ENCODE peak calls at places on chromosomes 12 and 14, in four cellular contexts. A, X, O and G are unnamed samples.

GRCh38 chr14:59398841-59399240 is 66.3 kb downstream of the GPR135 start:
- DNase-seq in A (no peak), X (no peak), O (no peak), G (no peak)

GRCh38 chr12:47088021-47088944 is 8.5 kb upstream of the AMIGO2 start:
- DNase-seq in A (no peak), X (no peak), O (no peak), G (no peak)

GRCh38 chr14:29548948-29549370 is 378.7 kb downstream of the PRKD1 start:
- DNase-seq in O (peak), X (peak), A (peak), G (peak)

GRCh38 chr12:117098361-117099217 is 627 bp downstream of the TESC start:
- DNase-seq in X (peak), A (no peak), O (peak), G (no peak)

GRCh38 chr12:21780786-21781185 is 6.3 kb upstream of the KCNJ8 start:
- DNase-seq in A (no peak), X (no peak), O (no peak), G (no peak)

GRCh38 chr12:116529048-116529447 is 30.1 kb upstream of the MAP1LC3B2 start:
- DNase-seq in X (peak), A (no peak), O (no peak), G (no peak)

GRCh38 chr12:52119398-52120254 is 40.1 kb downstream of the SMIM41 start:
- DNase-seq in O (peak), X (peak), A (no peak), G (no peak)

GRCh38 chr12:124694846-124695497 is 127.6 kb upstream of the NCOR2 start:
- DNase-seq in X (no peak), A (no peak), O (peak), G (no peak)

GRCh38 chr12:123991402-123991951 is 18.5 kb downstream of the ZNF664 start:
- DNase-seq in A (no peak), X (no peak), O (no peak), G (no peak)

GRCh38 chr14:105473677-105474477 is 744 bp upstream of the CRIP2 start:
- DNase-seq in X (peak), A (no peak), O (peak), G (no peak)

GRCh38 chr12:99767809-99768208 is 120.3 kb downstream of the GARIN6 start:
- DNase-seq in O (peak), A (no peak), X (no peak), G (no peak)

GRCh38 chr14:60350366-60350720 is 101.3 kb downstream of the PPM1A start:
- DNase-seq in O (peak), X (no peak), A (no peak), G (no peak)

GRCh38 chr12:17588968-17589367 is 501.0 kb downstream of the RERGL start:
- DNase-seq in O (peak), A (no peak), X (peak), G (peak)

GRCh38 chr14:32635103-32635719 is 303.5 kb upstream of the NPAS3 start:
- DNase-seq in X (no peak), O (no peak), A (no peak), G (no peak)

GRCh38 chr14:31387091-31387490 is 33.3 kb downstream of the HEATR5A start:
- DNase-seq in A (no peak), X (no peak), O (peak), G (no peak)

GRCh38 chr14:93018401-93018800 is 95.5 kb downstream of the CHGA start:
- DNase-seq in O (no peak), X (no peak), A (no peak), G (no peak)

GRCh38 chr12:52909796-52910195 is 4.9 kb upstream of the KRT8 start:
- DNase-seq in A (no peak), X (no peak), O (no peak), G (no peak)

GRCh38 chr12:68981536-68981935 is 48.6 kb upstream of the CPM start:
- DNase-seq in O (no peak), A (no peak), X (no peak), G (no peak)

GRCh38 chr14:68834816-68835215 is 41.9 kb upstream of the ZFP36L1 start:
- DNase-seq in X (no peak), O (no peak), A (no peak), G (no peak)

GRCh38 chr12:57129311-57130288 is 1.3 kb downstream of the LRP1 start:
- DNase-seq in X (no peak), A (no peak), O (peak), G (no peak)

GRCh38 chr14:74292061-74292460 is 10.7 kb downstream of the ABCD4 start:
- DNase-seq in O (no peak), A (no peak), X (no peak), G (no peak)

GRCh38 chr12:121775501-121775900 is 18.0 kb downstream of the RHOF start:
- DNase-seq in X (no peak), A (no peak), O (no peak), G (no peak)

GRCh38 chr12:42421844-42422779 is 96.1 kb downstream of the PPHLN1 start:
- DNase-seq in A (peak), O (no peak), X (no peak), G (no peak)

GRCh38 chr14:32657081-32657480 is 281.6 kb upstream of the NPAS3 start:
- DNase-seq in O (no peak), X (no peak), A (peak), G (no peak)

GRCh38 chr14:28142400-28143015 is 624.1 kb upstream of the FOXG1 start:
- DNase-seq in O (peak), A (no peak), X (no peak), G (no peak)

GRCh38 chr14:30553311-30553989 is 5.5 kb upstream of the G2E3 start:
- DNase-seq in A (no peak), X (no peak), O (no peak), G (no peak)

GRCh38 chr14:85701763-85702162 is 171.8 kb downstream of the FLRT2 start:
- DNase-seq in X (no peak), A (no peak), O (no peak), G (no peak)

GRCh38 chr14:66708262-66708661 is 200.3 kb downstream of the GPHN start:
- DNase-seq in A (no peak), O (no peak), X (no peak), G (no peak)

GRCh38 chr14:66709292-66709691 is 201.3 kb downstream of the GPHN start:
- DNase-seq in X (no peak), O (no peak), A (no peak), G (no peak)
- H3K27ac ChIP-seq in X (peak), O (no peak), A (no peak), G (no peak)

GRCh38 chr14:20682435-20683124 is 1.8 kb upstream of the RNASE4 start:
- DNase-seq in A (no peak), X (peak), O (peak), G (peak)
- TF ChIP-seq REST in A (no peak), X (peak), O (no peak), G (no peak)

GRCh38 chr12:120121343-120121742 is 4.8 kb upstream of the RAB35 start:
- DNase-seq in X (no peak), A (no peak), O (no peak), G (no peak)

GRCh38 chr12:120118710-120119097 is 2.2 kb upstream of the RAB35 start:
- DNase-seq in A (no peak), O (no peak), X (no peak), G (no peak)

GRCh38 chr12:120125029-120125428 is 8.5 kb upstream of the RAB35 start:
- DNase-seq in X (no peak), O (no peak), A (no peak), G (no peak)

GRCh38 chr12:120119395-120119973 is 2.9 kb upstream of the RAB35 start:
- DNase-seq in X (peak), O (no peak), A (peak), G (no peak)

DNA sequence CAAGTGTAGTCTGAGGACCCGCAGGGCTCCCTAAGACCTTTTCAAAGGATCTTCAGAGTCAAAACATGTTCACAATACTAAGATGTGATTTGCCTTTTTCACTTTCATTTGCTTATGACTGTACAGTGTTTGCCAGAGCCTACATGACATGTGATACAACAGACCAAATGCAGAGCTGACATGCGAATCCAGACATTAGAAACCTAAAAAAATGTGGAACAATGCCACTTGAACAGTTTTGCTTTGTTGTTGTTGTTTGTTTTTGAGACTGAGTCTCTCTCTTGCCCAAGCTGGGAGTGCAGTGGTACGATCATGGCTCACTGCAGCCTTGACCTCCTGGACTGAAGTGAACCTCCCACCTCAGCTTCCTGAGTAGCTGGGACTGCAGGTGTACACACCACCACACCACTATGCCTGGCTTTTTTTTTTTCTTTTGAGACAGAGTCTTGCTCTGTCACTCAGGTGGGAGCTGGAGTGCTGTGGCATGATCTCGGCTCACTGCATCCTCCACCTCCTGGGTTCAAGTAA is 5.3 kb upstream of the RAB35 start:
- DNase-seq in O (no peak), X (no peak), A (peak), G (no peak)
- H3K4me3 ChIP-seq in O (no peak), X (no peak), A (peak), G (no peak)

GRCh38 chr12:76914102-76914859 is 35.5 kb upstream of the CSRP2 start:
- DNase-seq in A (no peak), O (no peak), X (no peak), G (no peak)

GRCh38 chr12:76916170-76916540 is 37.3 kb upstream of the CSRP2 start:
- DNase-seq in O (no peak), A (no peak), X (no peak), G (no peak)

GRCh38 chr12:76920182-76921014 is 41.6 kb upstream of the CSRP2 start:
- DNase-seq in X (no peak), A (no peak), O (peak), G (no peak)

GRCh38 chr12:76919388-76920181 is 40.8 kb upstream of the CSRP2 start:
- DNase-seq in O (no peak), A (no peak), X (no peak), G (no peak)

GRCh38 chr12:76915381-76916169 is 36.8 kb upstream of the CSRP2 start:
- DNase-seq in A (no peak), O (no peak), X (no peak), G (no peak)
- H3K27ac ChIP-seq in A (no peak), O (no peak), X (no peak), G (no peak)

GRCh38 chr14:103144085-103144484 is 20.8 kb downstream of the TNFAIP2 start:
- DNase-seq in X (no peak), A (no peak), O (no peak), G (peak)
- TF ChIP-seq REST in X (no peak), A (no peak), O (no peak), G (no peak)

DNA sequence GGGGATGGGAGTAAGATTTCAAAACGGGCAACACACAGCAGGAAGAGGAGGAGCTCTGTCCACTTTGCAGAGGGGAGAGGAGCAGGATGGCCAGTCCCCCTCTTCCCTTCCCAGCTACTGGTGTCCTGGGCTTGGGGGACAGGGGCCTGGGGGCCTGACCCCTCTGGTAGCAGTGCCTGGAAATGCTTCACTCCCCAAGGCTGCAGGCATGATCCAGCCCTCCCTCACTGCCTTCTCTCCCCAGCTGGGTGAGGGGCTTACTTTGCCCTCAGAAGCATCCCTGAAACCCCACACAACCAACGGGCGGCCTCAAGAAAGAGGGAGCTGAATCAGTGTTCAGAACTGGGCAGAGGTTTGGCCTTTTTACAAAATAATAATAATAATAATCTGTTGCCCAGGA is 279.5 kb downstream of the DPF3 start:
- DNase-seq in X (no peak), O (no peak), A (no peak), G (no peak)
- H3K4me3 ChIP-seq in X (no peak), O (no peak), A (no peak), G (no peak)

DNA sequence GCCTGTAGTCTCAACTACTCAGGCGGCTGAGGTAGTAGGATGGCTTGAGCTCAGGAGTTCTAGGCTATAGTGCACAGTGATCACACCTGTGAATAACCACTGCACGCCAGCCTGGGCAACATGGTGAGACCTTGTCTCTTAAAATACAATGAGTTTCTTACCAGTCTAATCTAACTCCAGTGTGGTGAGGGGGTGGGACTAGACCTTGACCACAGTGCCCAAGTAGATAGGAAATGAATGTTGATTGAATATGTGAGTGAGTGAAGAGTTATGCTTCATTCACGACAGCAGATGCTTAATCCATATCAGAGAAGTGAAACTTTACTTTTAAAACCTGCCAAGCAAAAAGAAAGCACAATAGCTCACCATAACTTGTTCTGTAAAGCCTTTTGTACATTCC is 11.2 kb upstream of the AK7 start:
- DNase-seq in X (no peak), O (no peak), A (peak), G (no peak)
- H3K27ac ChIP-seq in X (no peak), O (no peak), A (no peak), G (no peak)

DNA sequence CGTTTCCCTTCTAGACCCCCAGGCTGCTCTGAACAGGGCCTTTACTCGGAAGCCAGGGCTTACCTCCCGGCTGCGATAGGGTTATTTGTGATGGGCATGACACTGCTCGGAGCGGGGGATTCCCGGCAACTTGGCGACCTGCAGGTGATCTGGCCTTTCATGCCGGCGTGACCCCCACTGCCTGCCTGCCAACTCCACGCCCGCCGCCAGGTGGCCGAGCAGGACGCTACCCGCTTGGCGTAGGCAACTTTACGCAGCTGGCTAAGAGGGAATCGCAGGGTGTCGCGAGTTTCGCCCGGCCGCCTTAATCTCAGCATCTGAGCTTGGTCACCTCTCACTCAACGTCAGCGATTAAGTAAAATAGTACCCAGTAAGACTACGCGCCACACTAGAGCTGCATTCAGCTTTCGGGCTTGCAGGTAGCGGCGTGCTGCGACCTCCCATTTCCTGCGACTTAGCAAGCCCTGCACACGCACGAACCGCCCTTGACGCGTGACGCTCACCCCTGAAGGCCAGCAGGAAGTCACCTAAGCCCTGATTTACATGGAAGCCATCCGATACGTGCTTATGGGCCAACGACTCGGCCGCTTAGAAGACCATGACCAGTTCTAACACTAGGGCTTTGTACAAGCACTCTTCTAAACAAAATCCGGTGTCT is 33.3 kb downstream of the WBP11 start:
- DNase-seq in O (peak), A (peak), X (peak), G (no peak)
- TF ChIP-seq REST in O (no peak), A (no peak), X (peak), G (no peak)

DNA sequence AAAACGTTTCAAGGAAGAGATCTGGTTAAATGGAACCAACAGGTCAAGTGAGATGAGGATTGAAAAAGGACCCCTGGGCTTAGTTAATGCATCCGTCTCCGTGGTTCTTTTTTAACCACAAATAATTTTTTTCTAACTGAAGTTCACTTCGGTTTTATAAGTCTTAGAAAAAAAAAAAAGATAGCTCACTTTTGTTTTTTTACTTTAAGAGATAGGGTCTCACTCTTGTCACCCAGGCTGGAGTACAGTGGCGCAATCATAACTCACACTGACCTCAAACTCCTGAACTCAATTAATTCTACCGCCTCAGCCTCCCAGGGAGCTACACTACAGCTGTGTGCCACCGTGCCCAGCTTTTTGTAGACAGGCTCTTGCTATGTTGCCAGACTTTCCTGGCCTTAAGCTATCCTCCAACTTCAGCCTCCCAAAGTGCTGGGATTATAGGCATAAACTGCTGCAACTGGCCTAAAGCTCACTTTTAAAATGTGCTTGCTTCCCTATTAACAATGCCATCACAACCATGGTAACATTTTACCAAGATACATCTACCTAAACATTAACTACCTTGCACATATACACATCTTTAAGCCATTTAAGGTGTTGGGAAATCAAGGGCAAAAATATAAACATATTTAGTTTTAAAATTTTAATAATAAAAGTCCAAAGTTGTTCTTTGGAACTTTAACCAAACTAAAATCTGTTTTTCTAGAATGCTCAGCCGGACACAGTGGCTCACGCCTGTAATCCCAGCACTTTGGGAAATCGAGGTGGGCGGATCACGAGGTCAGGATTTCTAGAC is 11.6 kb downstream of the HNRNPC start:
- DNase-seq in X (no peak), A (no peak), O (no peak), G (no peak)
- H3K4me3 ChIP-seq in X (no peak), A (peak), O (peak), G (no peak)

DNA sequence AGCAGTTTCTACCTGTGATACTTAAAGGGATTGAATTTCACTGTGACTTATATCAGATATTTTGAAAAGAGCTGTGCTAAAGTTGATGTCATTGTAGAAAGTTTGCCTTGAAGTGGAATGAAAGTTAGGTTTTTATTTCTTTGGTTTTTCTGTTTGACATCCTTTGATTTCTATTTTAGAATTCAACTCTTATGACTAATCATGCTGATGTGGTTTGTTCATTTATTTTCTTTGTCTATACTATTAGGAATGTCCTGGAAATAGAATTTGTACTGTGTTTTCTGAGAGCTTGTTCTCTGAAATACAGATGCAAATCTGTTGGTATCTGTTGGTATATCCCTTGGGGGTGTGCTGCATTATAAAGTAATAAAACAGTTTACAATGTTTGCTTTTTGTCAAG is 3.3 kb downstream of the CNOT2 start:
- DNase-seq in X (no peak), O (no peak), A (no peak), G (no peak)
- H3K27ac ChIP-seq in X (no peak), O (no peak), A (no peak), G (no peak)